ENCODE peak calls at places on chromosome 7, in four cellular contexts. J, P, L and R are unnamed samples.

GRCh38 chr7:130736298-130736900 is 2.4 kb upstream of the KLF14 start:
- DNase-seq in L (no peak), J (no peak), P (no peak), R (no peak)

GRCh38 chr7:113880467-113881040 is 38.3 kb downstream of the PPP1R3A start:
- DNase-seq in L (no peak), J (no peak), P (no peak), R (no peak)

GRCh38 chr7:120862987-120863386 is 5.0 kb upstream of the TSPAN12 start:
- DNase-seq in J (no peak), P (no peak), L (no peak), R (no peak)

GRCh38 chr7:53794816-53795215 is 747.4 kb upstream of the VSTM2A start:
- DNase-seq in J (no peak), L (no peak), P (no peak), R (no peak)

GRCh38 chr7:37068902-37069301 is 344.6 kb upstream of the AOAH start:
- DNase-seq in J (no peak), L (no peak), P (no peak), R (no peak)

GRCh38 chr7:43625453-43625852 is 42.5 kb downstream of the STK17A start:
- DNase-seq in P (no peak), L (no peak), J (no peak), R (no peak)

GRCh38 chr7:101368422-101369165 is 5.9 kb downstream of the COL26A1 start:
- DNase-seq in J (no peak), L (no peak), P (no peak), R (no peak)

GRCh38 chr7:137937202-137937560 is 64.7 kb downstream of the CREB3L2 start:
- DNase-seq in J (no peak), L (no peak), P (no peak), R (no peak)

GRCh38 chr7:154680894-154681659 is 321.8 kb downstream of the PAXIP1 start:
- DNase-seq in P (no peak), L (no peak), J (no peak), R (no peak)

GRCh38 chr7:35624299-35625186 is 70.4 kb downstream of the HERPUD2 start:
- DNase-seq in J (peak), P (no peak), L (peak), R (peak)

GRCh38 chr7:107267138-107267537 is 98.3 kb downstream of the HBP1 start:
- DNase-seq in J (no peak), L (no peak), P (no peak), R (no peak)

GRCh38 chr7:157692156-157693011 is 355.6 kb downstream of the DNAJB6 start:
- DNase-seq in J (no peak), L (no peak), P (no peak), R (no peak)

GRCh38 chr7:45161138-45161537 is 3.5 kb downstream of the RAMP3 start:
- DNase-seq in P (no peak), J (no peak), L (no peak), R (no peak)

GRCh38 chr7:159143780-159144755 is 599 bp downstream of the VIPR2 start:
- DNase-seq in P (no peak), L (no peak), J (no peak), R (no peak)

GRCh38 chr7:131538791-131539179 is 17.6 kb downstream of the PODXL start:
- DNase-seq in L (no peak), P (no peak), J (no peak), R (no peak)

GRCh38 chr7:64625114-64626082 is 40.5 kb upstream of the ZNF107 start:
- DNase-seq in P (no peak), J (no peak), L (no peak), R (peak)

GRCh38 chr7:49645296-49645695 is 128.1 kb upstream of the VWC2 start:
- DNase-seq in L (no peak), J (no peak), P (no peak), R (no peak)

GRCh38 chr7:157432541-157432956 is 95.7 kb downstream of the DNAJB6 start:
- DNase-seq in J (no peak), P (no peak), L (peak), R (peak)

GRCh38 chr7:98202367-98203195 is 8.7 kb upstream of the BHLHA15 start:
- DNase-seq in J (no peak), L (no peak), P (peak), R (no peak)

GRCh38 chr7:110759069-110759468 is 331.9 kb upstream of the LRRN3 start:
- DNase-seq in L (no peak), P (no peak), J (no peak), R (no peak)

GRCh38 chr7:132154695-132155471 is 421.4 kb downstream of the PLXNA4 start:
- DNase-seq in J (no peak), L (no peak), P (no peak), R (no peak)

GRCh38 chr7:16587785-16588184 is 57.8 kb downstream of the ANKMY2 start:
- DNase-seq in J (no peak), L (no peak), P (no peak), R (no peak)

GRCh38 chr7:158527038-158527437 is 60.6 kb downstream of the PTPRN2 start:
- DNase-seq in L (no peak), P (no peak), J (no peak), R (no peak)

GRCh38 chr7:158366916-158367633 is 220.5 kb downstream of the PTPRN2 start:
- DNase-seq in P (no peak), J (no peak), L (no peak), R (no peak)

GRCh38 chr7:117950601-117951278 is 77.5 kb upstream of the CTTNBP2 start:
- DNase-seq in L (no peak), P (no peak), J (no peak), R (no peak)

GRCh38 chr7:74483402-74484336 is 30.0 kb downstream of the GTF2IRD1 start:
- DNase-seq in J (no peak), L (no peak), P (no peak), R (no peak)

GRCh38 chr7:55964261-55964801 is at the start of gene NIPSNAP2:
- DNase-seq in L (peak), J (no peak), P (no peak), R (peak)

GRCh38 chr7:55963584-55964168 is 709 bp upstream of the NIPSNAP2 start:
- DNase-seq in P (no peak), J (no peak), L (no peak), R (no peak)

GRCh38 chr7:55966851-55967250 is 2.5 kb downstream of the NIPSNAP2 start:
- DNase-seq in J (no peak), L (no peak), P (no peak), R (no peak)

GRCh38 chr7:55965805-55966421 is 1.5 kb downstream of the NIPSNAP2 start:
- DNase-seq in J (peak), P (no peak), L (no peak), R (no peak)

DNA sequence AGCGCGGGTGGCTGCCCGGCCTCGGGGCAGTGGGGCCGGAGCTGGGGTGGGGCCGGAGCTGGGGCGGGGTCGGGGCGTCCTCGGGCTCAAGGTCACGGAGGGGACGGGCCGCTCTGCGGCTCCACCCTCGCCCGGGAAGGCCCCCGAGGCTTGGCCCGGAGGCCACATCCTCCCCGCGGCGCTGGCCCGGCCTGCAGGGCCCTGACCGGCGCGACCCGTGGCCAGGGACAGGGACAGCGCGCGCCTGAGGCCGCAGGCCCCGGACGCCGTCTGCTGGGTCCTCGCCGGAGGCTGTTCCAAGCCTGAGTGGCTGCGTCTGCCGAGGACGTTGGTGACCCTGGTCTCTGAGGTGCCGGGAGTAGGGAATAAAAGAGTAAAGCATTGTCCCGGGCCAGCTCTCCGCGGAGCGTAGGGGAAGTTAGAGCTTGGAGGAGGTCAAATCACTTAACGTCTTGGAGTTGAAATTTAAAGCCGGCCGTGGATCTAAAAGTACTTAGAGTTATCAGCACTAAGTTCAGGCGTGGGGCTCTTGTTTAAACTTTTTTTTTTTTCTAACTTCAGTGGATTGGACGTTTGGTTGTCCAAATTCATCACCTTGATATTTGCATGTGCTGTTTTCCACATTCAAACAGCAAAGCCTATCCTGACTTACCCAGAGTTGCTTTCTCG is 551 bp downstream of the NIPSNAP2 start:
- DNase-seq in P (no peak), L (no peak), J (peak), R (peak)
- TF ChIP-seq ZNF274 in P (no peak), L (no peak), J (no peak), R (no peak)

GRCh38 chr7:94514140-94514889 is 4.7 kb downstream of the CASD1 start:
- DNase-seq in L (no peak), J (no peak), P (no peak), R (no peak)
- H3K4me3 ChIP-seq in L (no peak), J (no peak), P (peak), R (no peak)

DNA sequence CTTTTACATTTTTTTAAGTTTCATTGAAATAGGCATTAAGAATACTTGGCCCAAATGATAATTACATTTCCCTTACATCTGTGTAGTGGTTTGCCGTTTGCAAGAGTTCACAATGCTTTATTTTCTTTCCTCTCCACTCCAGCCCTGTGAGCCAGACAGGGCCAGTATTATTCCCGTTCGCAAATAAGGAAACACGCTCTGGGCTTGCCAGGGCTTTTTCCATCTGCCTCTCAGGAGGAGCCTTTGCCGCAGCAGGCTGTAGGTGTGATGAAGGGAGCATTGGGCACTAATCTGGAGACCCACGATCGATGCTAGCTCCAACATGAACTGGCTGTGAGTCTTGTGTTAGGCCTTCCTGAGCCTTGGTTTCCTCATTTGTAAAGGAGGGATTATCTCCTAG is 154.4 kb downstream of the GALNT17 start:
- DNase-seq in P (no peak), J (no peak), L (no peak), R (no peak)
- TF ChIP-seq SUZ12 in P (no peak), J (no peak), L (no peak), R (no peak)

GRCh38 chr7:25795824-25796235 is 356.2 kb upstream of the NFE2L3 start:
- DNase-seq in L (no peak), P (no peak), J (no peak), R (no peak)
- TF ChIP-seq ZNF274 in L (no peak), P (no peak), J (no peak), R (no peak)

GRCh38 chr7:2125931-2126330 is 106.8 kb downstream of the MAD1L1 start:
- DNase-seq in J (no peak), L (no peak), P (no peak), R (no peak)

GRCh38 chr7:2128601-2129375 is 104.0 kb downstream of the MAD1L1 start:
- DNase-seq in J (no peak), P (no peak), L (no peak), R (no peak)

GRCh38 chr7:2123916-2124315 is 108.8 kb downstream of the MAD1L1 start:
- DNase-seq in J (no peak), L (no peak), P (no peak), R (no peak)

GRCh38 chr7:2124604-2125345 is 108.0 kb downstream of the MAD1L1 start:
- DNase-seq in P (no peak), L (no peak), J (no peak), R (no peak)

GRCh38 chr7:2126621-2127020 is 106.1 kb downstream of the MAD1L1 start:
- DNase-seq in P (no peak), L (no peak), J (no peak), R (no peak)
- H3K4me3 ChIP-seq in P (no peak), L (no peak), J (no peak), R (no peak)

GRCh38 chr7:27751888-27752660 is 12.1 kb downstream of the TAX1BP1 start:
- DNase-seq in L (no peak), J (no peak), P (no peak), R (no peak)
- TF ChIP-seq SUZ12 in L (no peak), J (no peak), P (no peak), R (no peak)

DNA sequence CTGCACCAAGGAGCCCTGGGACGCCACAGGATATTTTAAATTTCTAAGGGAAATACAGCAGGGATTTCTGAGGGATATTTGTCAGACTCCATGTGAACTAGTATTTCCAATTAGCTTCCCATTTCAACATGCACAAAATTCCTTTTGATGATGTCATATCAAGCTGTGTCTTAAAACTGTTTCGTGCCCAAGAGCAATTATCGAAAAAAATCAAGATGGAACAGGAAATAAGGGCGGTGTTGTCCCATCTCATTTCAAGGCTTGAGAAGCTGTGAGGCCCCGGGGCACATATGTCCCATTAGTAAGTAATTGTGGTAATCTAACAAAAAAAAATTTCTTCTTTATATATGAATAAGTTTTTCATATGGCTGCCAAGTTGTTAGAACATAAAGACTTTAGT is 47.4 kb downstream of the PPP1R17 start:
- DNase-seq in L (no peak), P (no peak), J (no peak), R (no peak)
- TF ChIP-seq ZNF274 in L (no peak), P (no peak), J (no peak), R (no peak)